ENCODE peak calls at places on chromosomes 3 and 15, in six cellular contexts. Z is GM04504; P is H4; B is activated T-helper 1 cell treated with anti-CD3 and anti-CD28 coated beads, Interleukin-12 subunit alpha, Interleukin-12 subunit beta, Interleukin-2, Interleukin-4 antibody, amounts not matched to agents 30 ng/mL and 10 ng/mL and 1 ng/mL, durations not matched to agents 14 hours and 24 hours and 36 hours; U is HFFc6; W is stimulated activated naive CD8-positive, alpha-beta T cell treated with anti-CD3 and anti-CD28 coated beads, Interleukin-15, Interleukin-2, amounts not matched to agents 100 U/mL and 50 U/mL, for 24 hours. Q is an unnamed sample.

GRCh38 chr15:78308422-78309021 is 9.1 kb upstream of the SKIC8 start:
- DNase-seq in Z (peak), P (peak), B (no peak), U (peak), W (peak), Q (peak)

GRCh38 chr3:17032407-17033034 is 147.8 kb downstream of the PLCL2 start:
- DNase-seq in Z (no peak), P (peak), B (no peak), U (peak), W (no peak), Q (peak)

GRCh38 chr15:39720721-39721611 is 61.7 kb downstream of the FSIP1 start:
- DNase-seq in Z (peak), P (peak), B (no peak), U (peak), W (no peak), Q (peak)

GRCh38 chr3:174397848-174398247 is 461.3 kb upstream of the NAALADL2 start:
- DNase-seq in Z (peak), P (peak), B (no peak), U (peak), W (no peak), Q (peak)

GRCh38 chr15:65525622-65526021 is 4.6 kb upstream of the HACD3 start:
- DNase-seq in Z (no peak), P (no peak), B (no peak), U (peak), W (no peak), Q (peak)

GRCh38 chr15:78691873-78692421 is 50.9 kb upstream of the CHRNB4 start:
- DNase-seq in Z (no peak), P (no peak), B (no peak), U (no peak), W (no peak), Q (no peak)

GRCh38 chr15:68518046-68518445 is 60.7 kb upstream of the CORO2B start:
- DNase-seq in Z (no peak), P (no peak), B (no peak), U (no peak), W (no peak), Q (no peak)

GRCh38 chr15:99087405-99087943 is 17.4 kb upstream of the SYNM start:
- DNase-seq in Z (no peak), P (no peak), B (no peak), U (no peak), W (no peak), Q (no peak)

GRCh38 chr3:128054363-128054762 is 2.1 kb downstream of the SEC61A1 start:
- DNase-seq in Z (no peak), P (no peak), B (no peak), U (peak), W (no peak), Q (peak)

GRCh38 chr3:191136347-191136746 is 62.7 kb upstream of the OSTN start:
- DNase-seq in Z (no peak), P (peak), B (no peak), U (peak), W (no peak), Q (peak)

GRCh38 chr3:68874551-68875348 is 57.6 kb downstream of the TAFA4 start:
- DNase-seq in Z (no peak), P (no peak), B (no peak), U (no peak), W (no peak), Q (no peak)

GRCh38 chr3:9778102-9778501 is 8.4 kb upstream of the CAMK1 start:
- DNase-seq in Z (peak), P (no peak), B (peak), U (peak), W (peak), Q (peak)

Q was measured in AG08395.